ENCODE peak calls at places on chromosomes 11 and 22, in ten cellular contexts. M is stimulated activated CD4-positive, alpha-beta T cell treated with anti-CD3 and anti-CD28 coated beads, Interleukin-4, amount 100 ng/mL, for 24 hours; X is naive B cell; C is fibroblast of gingiva; W is prostate gland; I is heart right ventricle; T is GM04503; Y is amniotic stem cell; N is tibial nerve; L is RCC 7860. H is an unnamed sample.

GRCh38 chr11:70538641-70539359 is 140.5 kb downstream of the CTTN start:
- DNase-seq in T (no peak), C (no peak), L (no peak), Y (no peak), I (no peak), M (no peak), X (no peak), W (no peak), N (no peak), H (no peak)

GRCh38 chr22:41813726-41814410 is 13.4 kb downstream of the CCDC134 start:
- DNase-seq in Y (no peak), I (no peak), C (no peak), X (no peak), L (no peak), N (no peak), T (no peak), M (no peak), W (no peak), H (no peak)

GRCh38 chr11:3196161-3197043 is 22.2 kb downstream of the MRGPRG start:
- DNase-seq in L (no peak), C (no peak), X (no peak), M (no peak), T (no peak), N (no peak), W (no peak), Y (no peak), I (no peak), H (no peak)

GRCh38 chr11:46437106-46437689 is 45.6 kb upstream of the CHRM4 start:
- DNase-seq in T (no peak), M (no peak), N (no peak), Y (no peak), X (no peak), I (no peak), L (no peak), C (no peak), W (no peak), H (no peak)

GRCh38 chr11:120642196-120642894 is 130.8 kb downstream of the GRIK4 start:
- DNase-seq in C (no peak), T (no peak), X (no peak), I (no peak), L (no peak), N (no peak), Y (no peak), M (no peak), W (no peak), H (no peak)

GRCh38 chr11:75189075-75189474 is 38.2 kb downstream of the SLCO2B1 start:
- DNase-seq in N (no peak), I (no peak), M (no peak), Y (no peak), C (no peak), X (no peak), T (no peak), L (no peak), W (no peak), H (no peak)

GRCh38 chr11:75562836-75563484 is 907 bp downstream of the SERPINH1 start:
- DNase-seq in N (no peak), I (peak), T (no peak), C (peak), L (peak), X (no peak), Y (no peak), W (peak), M (no peak), H (peak)

GRCh38 chr11:48049036-48049435 is 68.7 kb downstream of the PTPRJ start:
- DNase-seq in Y (no peak), I (no peak), L (no peak), X (no peak), T (no peak), M (no peak), N (no peak), C (no peak), W (no peak), H (no peak)

GRCh38 chr11:27477831-27478230 is 5.2 kb upstream of the LGR4 start:
- DNase-seq in N (no peak), C (no peak), Y (no peak), T (no peak), X (no peak), L (no peak), M (no peak), I (no peak), W (no peak), H (no peak)

GRCh38 chr11:43404406-43404805 is 45.7 kb downstream of the TTC17 start:
- DNase-seq in T (no peak), M (no peak), L (no peak), X (no peak), Y (no peak), C (no peak), W (no peak), I (no peak), N (no peak), H (no peak)

GRCh38 chr11:124938970-124939369 is 3.1 kb upstream of the HEPACAM start:
- DNase-seq in W (no peak), X (no peak), T (no peak), M (no peak), L (no peak), C (no peak), Y (no peak), I (no peak), N (no peak), H (no peak)

GRCh38 chr22:37205046-37205445 is 7.2 kb downstream of the SSTR3 start:
- DNase-seq in W (no peak), N (no peak), C (no peak), X (no peak), Y (no peak), L (no peak), M (no peak), T (no peak), I (no peak), H (no peak)

GRCh38 chr11:2314136-2314524 is 12.3 kb downstream of the TSPAN32 start:
- DNase-seq in C (no peak), W (no peak), Y (no peak), M (no peak), X (no peak), N (no peak), L (no peak), I (no peak), T (no peak), H (no peak)

GRCh38 chr11:101840720-101841119 is 74.1 kb upstream of the CEP126 start:
- DNase-seq in N (no peak), L (no peak), I (no peak), T (no peak), W (no peak), M (no peak), X (no peak), Y (no peak), C (no peak), H (no peak)

GRCh38 chr11:75815345-75815983 is 454 bp downstream of the UVRAG start:
- DNase-seq in I (peak), C (peak), M (peak), T (no peak), N (no peak), W (no peak), L (peak), Y (no peak), X (peak), H (no peak)

GRCh38 chr11:32033491-32033890 is 57.4 kb upstream of the RCN1 start:
- DNase-seq in M (no peak), L (no peak), T (no peak), X (no peak), N (no peak), C (no peak), W (no peak), Y (no peak), I (no peak), H (no peak)

GRCh38 chr11:2993000-2993330 is 836 bp upstream of the NAP1L4 start:
- DNase-seq in M (no peak), Y (no peak), T (no peak), N (no peak), C (no peak), W (no peak), I (no peak), X (no peak), L (no peak), H (no peak)

GRCh38 chr11:132734217-132734616 is 798.1 kb downstream of the OPCML start:
- DNase-seq in X (no peak), C (no peak), I (no peak), N (no peak), M (no peak), T (peak), Y (no peak), W (no peak), L (peak), H (peak)

GRCh38 chr11:118706546-118706825 is 27.0 kb upstream of the TREH start:
- DNase-seq in X (no peak), Y (no peak), W (no peak), N (no peak), I (no peak), T (no peak), C (no peak), M (no peak), L (no peak), H (no peak)

GRCh38 chr11:97909544-97910394 is 1111.0 kb upstream of the CNTN5 start:
- DNase-seq in L (no peak), C (no peak), I (no peak), W (no peak), N (no peak), Y (no peak), X (no peak), M (no peak), T (no peak), H (no peak)

GRCh38 chr11:66559862-66560676 is 8.3 kb downstream of the CTSF start:
- DNase-seq in M (no peak), L (no peak), C (no peak), T (no peak), W (no peak), Y (no peak), N (no peak), X (no peak), I (no peak), H (no peak)

GRCh38 chr11:24386551-24387404 is 110.1 kb upstream of the LUZP2 start:
- DNase-seq in C (peak), W (no peak), N (no peak), Y (no peak), I (no peak), X (no peak), L (no peak), M (no peak), T (no peak), H (peak)

GRCh38 chr11:88281317-88281712 is 56.2 kb downstream of the CTSC start:
- DNase-seq in N (no peak), W (no peak), Y (no peak), X (no peak), L (no peak), T (no peak), I (no peak), M (no peak), C (peak), H (no peak)

GRCh38 chr11:108897071-108897481 is 232.2 kb downstream of the DDX10 start:
- DNase-seq in C (no peak), T (no peak), M (no peak), W (no peak), X (no peak), N (no peak), I (no peak), Y (no peak), L (no peak), H (no peak)

GRCh38 chr11:65802841-65803240 is 16.0 kb downstream of the OVOL1 start:
- DNase-seq in I (no peak), X (no peak), N (no peak), M (no peak), W (no peak), C (no peak), Y (no peak), T (no peak), L (no peak), H (no peak)

GRCh38 chr11:114942207-114942606 is 263.9 kb downstream of the NXPE2 start:
- DNase-seq in L (no peak), X (no peak), I (no peak), Y (no peak), N (no peak), M (no peak), T (no peak), C (no peak), W (no peak), H (no peak)

GRCh38 chr11:111737877-111738205 is 28.3 kb downstream of the PPP2R1B start:
- DNase-seq in C (no peak), T (no peak), M (no peak), X (no peak), I (no peak), W (no peak), Y (no peak), L (no peak), N (no peak), H (no peak)

GRCh38 chr22:21621891-21622623 is 7.8 kb downstream of the YDJC start:
- DNase-seq in L (no peak), M (no peak), Y (no peak), T (no peak), X (no peak), I (no peak), C (peak), N (no peak), W (no peak), H (no peak)

GRCh38 chr22:19689408-19689807 is 24.9 kb upstream of the SEPTIN5 start:
- DNase-seq in T (no peak), M (no peak), N (no peak), W (no peak), L (no peak), X (no peak), Y (no peak), C (no peak), I (no peak), H (no peak)

GRCh38 chr11:72676874-72677341 is 2.7 kb upstream of the PDE2A start:
- DNase-seq in X (peak), M (peak), W (peak), L (no peak), T (no peak), I (peak), Y (no peak), N (peak), C (no peak), H (peak)

GRCh38 chr11:109914809-109915653 is 178.2 kb upstream of the ZC3H12C start:
- DNase-seq in M (no peak), I (no peak), N (no peak), L (no peak), Y (no peak), W (no peak), T (no peak), X (no peak), C (no peak), H (no peak)

GRCh38 chr11:78138694-78139421 is 568 bp downstream of the ALG8 start:
- DNase-seq in W (no peak), I (no peak), T (no peak), C (no peak), L (peak), X (no peak), Y (no peak), N (no peak), M (peak), H (peak)

GRCh38 chr11:501001-501682 is 5.9 kb downstream of the RNH1 start:
- DNase-seq in X (no peak), Y (no peak), T (no peak), C (no peak), M (no peak), L (no peak), W (no peak), N (no peak), I (peak), H (no peak)

GRCh38 chr22:28710112-28710888 is 30.7 kb upstream of the TTC28 start:
- DNase-seq in T (peak), N (no peak), L (no peak), I (no peak), M (no peak), Y (peak), C (peak), W (no peak), X (no peak), H (no peak)

GRCh38 chr11:75571625-75572024 is 9.6 kb downstream of the SERPINH1 start:
- DNase-seq in X (no peak), Y (no peak), M (no peak), N (no peak), C (no peak), L (no peak), T (no peak), I (no peak), W (no peak), H (no peak)

GRCh38 chr11:8149726-8150125 is 19.1 kb downstream of the RIC3 start:
- DNase-seq in M (no peak), C (no peak), X (no peak), W (no peak), N (no peak), L (no peak), I (no peak), T (no peak), Y (no peak), H (no peak)

GRCh38 chr11:128232588-128232987 is 354.8 kb downstream of the ETS1 start:
- DNase-seq in W (no peak), I (no peak), C (no peak), T (no peak), Y (no peak), X (no peak), N (no peak), L (no peak), M (peak), H (no peak)

GRCh38 chr22:31134688-31135087 is 5.6 kb downstream of the PLA2G3 start:
- DNase-seq in I (no peak), W (no peak), T (no peak), X (no peak), L (no peak), Y (no peak), N (no peak), M (no peak), C (no peak), H (no peak)

H was measured in Caki2.